ENCODE peak calls at places on chromosomes 6 and 20, in five cellular contexts. W is CD8-positive, alpha-beta T cell; D is uterus; C is cardiac fibroblast; Y is nephron progenitor cell. G is an unnamed sample.

GRCh38 chr6:63573140-63573898 is 1.0 kb downstream of the LOC128125822 start:
- DNase-seq in D (peak; percentile 72), W (peak; percentile 67), C (peak; percentile 81), Y (peak; percentile 66), G (peak; percentile 60)

GRCh38 chr6:124090491-124090890 is 286.8 kb downstream of the NKAIN2 start:
- DNase-seq in Y (no peak), C (no peak), W (no peak), D (no peak), G (no peak)

GRCh38 chr6:81865712-81866111 is 113.2 kb upstream of the TENT5A start:
- DNase-seq in D (no peak), Y (no peak), W (no peak), C (peak; percentile 38), G (no peak)

GRCh38 chr6:74075323-74075722 is 379.3 kb downstream of the CD109 start:
- DNase-seq in D (peak; percentile 77), C (peak; percentile 63), Y (no peak), W (no peak), G (no peak)

GRCh38 chr20:10277616-10278015 is 59.0 kb downstream of the SNAP25 start:
- DNase-seq in C (no peak), D (no peak), W (no peak), Y (no peak), G (no peak)

GRCh38 chr6:84785676-84786075 is 21.3 kb upstream of the TBX18 start:
- DNase-seq in D (no peak), C (no peak), Y (no peak), W (no peak), G (no peak)

GRCh38 chr6:168102093-168102985 is 23.3 kb upstream of the FRMD1 start:
- DNase-seq in W (no peak), Y (no peak), D (no peak), C (no peak), G (no peak)

GRCh38 chr6:127420558-127420957 is 38.6 kb downstream of the KIAA0408 start:
- DNase-seq in Y (peak; percentile 17), W (peak; percentile 67), C (peak; percentile 94), D (peak; percentile 64), G (no peak)

GRCh38 chr6:120320481-120321162 is 971.1 kb upstream of the MAN1A1 start:
- DNase-seq in D (no peak), Y (no peak), W (no peak), C (peak; percentile 11), G (no peak)

GRCh38 chr6:40287296-40287820 is 299.8 kb downstream of the LRFN2 start:
- DNase-seq in W (no peak), C (no peak), D (no peak), Y (no peak), G (no peak)

GRCh38 chr6:148885920-148886845 is 139.4 kb downstream of the UST start:
- DNase-seq in Y (no peak), D (no peak), C (no peak), W (no peak), G (no peak)

GRCh38 chr6:144662812-144663211 is 377.7 kb downstream of the UTRN start:
- DNase-seq in D (no peak), W (no peak), Y (no peak), C (no peak), G (no peak)

GRCh38 chr20:49636447-49636846 is 68.5 kb upstream of the PTGIS start:
- DNase-seq in W (no peak), D (no peak), C (no peak), Y (no peak), G (no peak)

GRCh38 chr6:41200901-41201783 is at the start of gene TREML2:
- DNase-seq in D (no peak), Y (no peak), C (no peak), W (peak; percentile 33), G (no peak)

GRCh38 chr6:161489626-161490306 is 215.9 kb upstream of the AGPAT4 start:
- DNase-seq in W (no peak), C (no peak), D (no peak), Y (no peak), G (no peak)

GRCh38 chr20:17202030-17202429 is 24.8 kb upstream of the PCSK2 start:
- DNase-seq in C (no peak), D (no peak), Y (no peak), W (no peak), G (no peak)

GRCh38 chr20:62716198-62716940 is 7.7 kb downstream of the NTSR1 start:
- DNase-seq in C (peak; percentile 28), D (no peak), Y (no peak), W (peak; percentile 63), G (no peak)

GRCh38 chr6:127851197-127851596 is 49.7 kb downstream of the THEMIS start:
- DNase-seq in D (no peak), Y (no peak), C (no peak), W (no peak), G (no peak)

GRCh38 chr20:63530788-63531160 is 6.4 kb downstream of the PTK6 start:
- DNase-seq in Y (no peak), W (no peak), C (no peak), D (no peak), G (peak; percentile 8)

DNA sequence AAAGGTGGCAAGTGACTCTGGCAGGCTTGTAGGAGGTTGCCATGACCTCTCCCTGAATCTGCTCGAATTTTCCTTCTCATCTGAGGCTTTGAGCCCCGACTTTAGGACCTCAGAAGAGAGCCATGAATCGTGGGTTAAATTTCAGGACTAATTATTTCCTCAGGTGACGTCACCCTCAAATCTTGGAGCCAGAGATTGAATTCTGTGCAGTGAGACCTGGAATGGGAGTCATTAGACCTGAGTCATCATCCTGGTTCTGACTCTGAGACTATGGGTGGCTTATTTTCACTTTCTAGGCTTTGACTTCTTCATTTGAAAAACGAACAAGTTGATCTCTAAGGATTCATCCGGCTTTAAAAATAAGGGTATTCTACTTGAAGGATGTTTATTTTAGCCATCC is 48.5 kb upstream of the PDYN start:
- DNase-seq in D (no peak), C (peak; percentile 23), Y (no peak), W (no peak), G (no peak)
- TF ChIP-seq CTCF in D (no peak), C (no peak), Y (no peak), W (no peak), G (no peak)

GRCh38 chr6:7569082-7569481 is 20.9 kb upstream of the SNRNP48 start:
- DNase-seq in D (no peak), C (no peak), W (no peak), Y (no peak), G (no peak)

GRCh38 chr6:7568021-7568420 is 22.0 kb upstream of the SNRNP48 start:
- DNase-seq in W (no peak), C (peak; percentile 84), Y (no peak), D (no peak), G (no peak)

GRCh38 chr6:7562769-7563168 is 21.3 kb downstream of the DSP start:
- DNase-seq in Y (no peak), W (no peak), D (no peak), C (no peak), G (no peak)

GRCh38 chr6:7566031-7566556 is 23.9 kb upstream of the SNRNP48 start:
- DNase-seq in C (no peak), W (no peak), D (no peak), Y (no peak), G (no peak)

DNA sequence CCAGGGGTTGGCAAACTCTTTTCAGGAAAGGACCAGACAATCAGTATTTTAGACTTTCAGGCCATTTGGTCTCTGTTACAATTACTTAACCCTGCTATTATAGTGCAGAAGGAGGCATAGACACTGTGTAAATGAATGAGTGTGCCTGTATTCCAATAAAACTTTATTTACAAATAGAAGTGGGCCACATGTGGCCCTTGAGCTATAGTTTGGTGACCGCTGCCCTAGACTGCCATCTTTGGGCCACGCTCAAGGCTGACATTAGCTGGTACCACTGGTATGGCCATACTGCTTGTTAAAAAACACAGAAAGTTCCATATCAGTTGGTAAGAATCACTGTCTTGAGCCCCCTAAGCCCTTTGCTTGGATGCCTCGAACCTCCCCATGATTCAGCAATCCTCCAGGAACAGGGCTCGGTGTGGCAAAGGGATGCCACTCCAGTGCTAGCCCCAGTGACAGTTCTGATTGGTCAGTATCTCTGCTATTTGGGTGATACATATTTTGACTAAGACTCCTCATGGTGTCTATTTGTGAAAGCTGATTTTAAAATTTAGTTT is 23.3 kb upstream of the SNRNP48 start:
- DNase-seq in W (no peak), Y (no peak), D (no peak), C (no peak), G (no peak)
- TF ChIP-seq CTCF in W (no peak), Y (no peak), D (no peak), C (no peak), G (no peak)

GRCh38 chr20:41466836-41467619 is 100.4 kb upstream of the EMILIN3 start:
- DNase-seq in D (no peak), Y (no peak), C (no peak), W (no peak), G (no peak)
- TF ChIP-seq CTCF in D (no peak), Y (no peak), C (no peak), W (no peak), G (no peak)

DNA sequence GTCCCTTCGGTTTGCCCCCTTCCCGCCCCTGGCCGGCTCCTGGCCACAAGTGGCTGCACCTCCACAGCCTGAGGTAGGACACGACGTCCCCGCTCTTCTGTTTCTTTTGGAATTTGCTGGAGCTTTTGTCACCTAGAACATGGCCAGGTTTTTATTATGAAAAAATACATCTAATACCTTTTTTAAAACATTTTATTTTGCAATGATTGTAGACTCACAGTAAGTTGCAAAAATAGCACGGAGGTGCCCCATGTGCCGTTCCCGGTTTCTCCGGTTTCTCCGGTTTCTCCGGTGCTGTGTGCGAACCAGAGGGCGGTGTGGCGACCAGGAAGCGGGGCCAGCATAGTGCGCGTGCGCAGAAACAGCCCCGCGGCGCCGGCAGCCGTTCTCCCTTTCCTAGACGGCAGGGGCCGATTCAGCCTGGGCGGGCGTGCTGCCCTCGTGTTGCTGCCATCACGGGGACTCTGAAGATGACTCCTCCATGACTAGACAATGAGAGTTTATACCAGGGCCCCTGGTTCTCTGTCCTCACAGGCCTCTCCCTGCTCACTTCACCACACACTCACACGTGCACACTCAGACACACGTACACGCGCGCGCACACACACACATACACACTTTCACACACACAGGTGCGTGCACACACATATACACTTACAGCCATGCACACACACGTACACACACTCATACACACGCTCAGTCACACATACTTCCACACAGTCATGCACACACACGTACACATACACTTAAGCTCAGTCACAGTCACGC is 102.1 kb downstream of the TMEM242 start:
- DNase-seq in D (peak; percentile 73), C (peak; percentile 75), Y (peak; percentile 82), W (peak; percentile 82), G (peak; percentile 78)
- TF ChIP-seq CTCF in D (peak; percentile 52), C (peak; percentile 11), Y (no peak), W (no peak), G (no peak)

GRCh38 chr6:53321701-53322100 is 27.0 kb downstream of the ELOVL5 start:
- DNase-seq in C (no peak), W (no peak), Y (no peak), D (no peak), G (no peak)

GRCh38 chr6:53317861-53318260 is 30.9 kb downstream of the ELOVL5 start:
- DNase-seq in C (no peak), D (no peak), Y (no peak), W (no peak), G (no peak)

GRCh38 chr6:53322188-53323029 is 26.3 kb downstream of the ELOVL5 start:
- DNase-seq in D (no peak), W (no peak), C (no peak), Y (no peak), G (no peak)

GRCh38 chr6:53318429-53318828 is 30.3 kb downstream of the ELOVL5 start:
- DNase-seq in Y (no peak), D (no peak), W (no peak), C (no peak), G (no peak)

GRCh38 chr6:53320964-53321363 is 27.8 kb downstream of the ELOVL5 start:
- DNase-seq in Y (no peak), D (no peak), C (peak; percentile 28), W (no peak), G (no peak)
- TF ChIP-seq CTCF in Y (no peak), D (no peak), C (no peak), W (no peak), G (no peak)

G was measured in progenitor cell of endocrine pancreas.